ENCODE peak calls at places on chromosome 12, in five cellular contexts. One of them, this sample, is unnamed.

GRCh38 chr12:40054554-40055226 is 51.2 kb downstream of the SLC2A13 start:
- DNase-seq in AG20443: peak; percentile 81
- DNase-seq in transverse colon: peak; percentile 13
- DNase-seq in ELR: peak; percentile 39
- DNase-seq in fibroblast of mammary gland: peak; percentile 85
- DNase-seq in this sample: peak; percentile 61

GRCh38 chr12:13799574-13799973 is 181.8 kb downstream of the GRIN2B start:
- DNase-seq in transverse colon: no peak
- DNase-seq in fibroblast of mammary gland: no peak
- DNase-seq in AG20443: no peak
- DNase-seq in ELR: no peak
- DNase-seq in this sample: no peak

GRCh38 chr12:114995891-114996290 is 311.9 kb upstream of the TBX3 start:
- DNase-seq in AG20443: no peak
- DNase-seq in ELR: peak; percentile 55
- DNase-seq in fibroblast of mammary gland: peak; percentile 85
- DNase-seq in transverse colon: no peak
- DNase-seq in this sample: no peak

GRCh38 chr12:78530065-78530765 is 334.4 kb upstream of the SYT1 start:
- DNase-seq in fibroblast of mammary gland: peak; percentile 85
- DNase-seq in ELR: peak; percentile 8
- DNase-seq in AG20443: peak; percentile 48
- DNase-seq in transverse colon: no peak
- DNase-seq in this sample: peak; percentile 8

GRCh38 chr12:115273446-115273845 is 589.5 kb upstream of the TBX3 start:
- DNase-seq in fibroblast of mammary gland: no peak
- DNase-seq in ELR: no peak
- DNase-seq in AG20443: no peak
- DNase-seq in transverse colon: no peak
- DNase-seq in this sample: no peak

GRCh38 chr12:81327458-81327857 is 249.6 kb downstream of the ACSS3 start:
- DNase-seq in ELR: no peak
- DNase-seq in AG20443: no peak
- DNase-seq in transverse colon: no peak
- DNase-seq in fibroblast of mammary gland: no peak
- DNase-seq in this sample: no peak

GRCh38 chr12:131683266-131684014 is 27.4 kb upstream of the SFSWAP start:
- DNase-seq in ELR: no peak
- DNase-seq in AG20443: no peak
- DNase-seq in transverse colon: no peak
- DNase-seq in fibroblast of mammary gland: no peak
- DNase-seq in this sample: peak; percentile 6

GRCh38 chr12:67593041-67593870 is 55.3 kb upstream of the DYRK2 start:
- DNase-seq in transverse colon: peak; percentile 88
- DNase-seq in ELR: peak; percentile 47
- DNase-seq in fibroblast of mammary gland: peak; percentile 54
- DNase-seq in AG20443: peak; percentile 61
- DNase-seq in this sample: peak; percentile 53